ENCODE peak calls at places on chromosomes 5 and 9, in nine cellular contexts. N is tibial nerve, O is lower leg skin, I is body of pancreas, B is GM12891, E is IMR-90, R is prostate gland, T is H1, M is uterus. L is an unnamed sample.

GRCh38 chr9:136614372-136614922 is 48.3 kb upstream of the EGFL7 start:
- DNase-seq in I (peak), E (peak), O (no peak), B (no peak), R (no peak), N (no peak), M (no peak), T (no peak), L (peak)

GRCh38 chr9:132647355-132647754 is 22.4 kb downstream of the DDX31 start:
- DNase-seq in I (no peak), T (no peak), R (no peak), E (peak), N (no peak), M (no peak), O (no peak), B (no peak), L (peak)

GRCh38 chr5:115116001-115116400 is 53.7 kb downstream of the TRIM36 start:
- DNase-seq in O (no peak), M (no peak), N (no peak), I (no peak), T (no peak), R (no peak), B (no peak), E (no peak), L (no peak)

GRCh38 chr5:171610053-171610452 is 175.6 kb upstream of the SMIM23 start:
- DNase-seq in O (no peak), R (no peak), M (no peak), I (no peak), E (no peak), T (no peak), N (no peak), B (no peak), L (no peak)

GRCh38 chr5:73605223-73606087 is 20.5 kb upstream of the ARHGEF28 start:
- DNase-seq in M (no peak), E (peak), T (no peak), B (no peak), O (no peak), N (no peak), R (peak), I (peak), L (no peak)

GRCh38 chr5:80686757-80687156 is 32.0 kb upstream of the DHFR start:
- DNase-seq in R (no peak), I (no peak), M (no peak), O (no peak), T (no peak), N (no peak), E (peak), B (no peak), L (no peak)

GRCh38 chr5:6910950-6911349 is 197.7 kb downstream of the TENT4A start:
- DNase-seq in N (no peak), T (no peak), B (no peak), O (no peak), I (no peak), E (no peak), R (no peak), M (no peak), L (no peak)

GRCh38 chr9:136625101-136626065 is 37.3 kb upstream of the EGFL7 start:
- DNase-seq in O (no peak), N (peak), T (peak), I (peak), M (peak), E (peak), B (no peak), R (peak), L (peak)

GRCh38 chr5:100232730-100233129 is 302.4 kb upstream of the FAM174A start:
- DNase-seq in E (no peak), I (no peak), M (no peak), B (no peak), T (no peak), R (no peak), O (no peak), N (no peak), L (no peak)

GRCh38 chr5:151037561-151038291 is 17.3 kb downstream of the GPX3 start:
- DNase-seq in E (peak), T (no peak), O (peak), I (peak), N (no peak), M (peak), B (no peak), R (no peak), L (peak)

GRCh38 chr9:114385412-114386181 is 2.2 kb downstream of the AKNA start:
- DNase-seq in T (no peak), N (peak), M (peak), I (peak), R (peak), B (no peak), E (peak), O (peak), L (peak)
- TF ChIP-seq POLR2A in T (no peak), N (no peak), M (peak), I (no peak), R (no peak), B (peak), E (no peak), O (no peak), L (no peak)

DNA sequence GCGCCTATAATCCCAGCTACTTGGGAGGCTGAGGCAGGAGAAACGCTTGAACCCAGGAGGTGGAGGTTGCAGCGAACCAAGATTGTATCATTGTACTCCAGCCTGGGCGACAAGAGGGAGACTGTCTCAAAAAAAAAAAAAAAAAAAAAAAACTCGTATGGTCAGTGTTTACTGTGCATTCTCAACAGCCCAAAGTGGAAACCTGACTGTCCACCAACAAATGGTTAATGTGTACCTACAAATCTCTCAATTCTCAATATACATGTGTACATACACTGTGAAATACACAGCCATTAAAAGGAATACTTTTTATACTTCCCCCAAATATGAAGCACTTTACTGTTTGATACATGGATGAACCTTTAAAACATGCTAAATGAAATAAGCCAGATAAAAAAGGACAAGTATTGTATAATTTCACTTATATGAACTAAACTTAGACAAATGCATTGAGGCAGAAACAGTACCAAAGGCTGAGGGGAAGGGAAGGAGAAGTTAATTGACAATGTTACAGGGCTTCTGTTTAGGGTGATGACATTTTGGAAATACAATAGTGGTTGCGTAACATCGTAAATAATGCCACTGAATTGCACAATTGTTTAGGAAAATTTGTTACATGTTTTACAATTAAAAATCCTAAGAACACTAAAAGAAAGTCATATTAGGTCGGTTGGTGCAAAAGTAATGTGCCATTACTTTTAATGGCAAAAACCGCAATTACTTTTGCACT is 16.6 kb downstream of the DNAJA1 start:
- DNase-seq in B (no peak), E (no peak), O (no peak), I (no peak), R (no peak), M (no peak), N (no peak), T (no peak), L (no peak)
- TF ChIP-seq POLR2A in B (no peak), E (no peak), O (no peak), I (no peak), R (no peak), M (no peak), N (no peak), T (no peak), L (no peak)

DNA sequence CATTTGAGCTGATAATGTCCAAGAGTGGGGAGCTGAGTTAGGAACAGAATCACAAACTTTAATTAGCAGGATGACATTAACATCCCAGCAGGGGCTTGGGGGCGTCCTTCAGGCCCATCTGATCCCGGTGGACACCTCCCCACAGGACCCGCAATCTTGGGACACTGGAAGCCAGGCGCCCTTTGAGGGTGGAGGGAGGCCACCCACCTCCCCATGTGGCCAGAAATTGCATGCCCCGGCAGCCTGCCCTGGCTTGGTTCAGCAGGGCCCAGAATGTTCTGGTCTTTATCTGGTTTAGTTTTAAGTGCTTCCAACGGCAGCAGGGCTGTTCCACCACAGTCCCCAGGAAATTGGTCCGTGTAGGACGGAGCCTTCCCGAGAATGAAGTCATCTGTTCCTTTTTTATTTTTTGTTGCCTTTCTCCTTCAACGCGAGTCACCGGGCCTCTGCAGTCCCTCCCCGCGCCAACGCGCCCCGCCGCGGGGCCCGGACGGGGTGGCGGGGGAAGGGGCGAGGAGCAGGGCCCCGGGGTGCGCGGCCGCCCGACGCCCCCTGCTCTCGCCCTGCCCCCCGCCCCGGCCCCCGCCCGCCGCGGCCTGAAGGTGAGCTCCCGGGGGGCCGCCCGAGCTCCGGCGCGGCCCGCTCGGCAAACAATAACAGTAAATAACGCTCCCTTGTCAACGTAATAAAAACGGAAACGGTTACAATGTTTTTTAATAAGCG is 207.9 kb downstream of the C9orf50 start:
- DNase-seq in N (no peak), B (peak), E (peak), I (peak), T (no peak), R (peak), O (peak), M (peak), L (peak)
- TF ChIP-seq POLR2A in N (no peak), B (no peak), E (peak), I (no peak), T (no peak), R (peak), O (no peak), M (peak), L (no peak)

GRCh38 chr5:76679231-76679630 is 36.7 kb upstream of the F2R start:
- DNase-seq in I (peak), B (no peak), T (no peak), M (peak), N (no peak), R (no peak), E (peak), O (peak), L (no peak)
- TF ChIP-seq POLR2A in I (no peak), B (no peak), T (no peak), M (no peak), N (no peak), R (no peak), E (no peak), O (no peak), L (no peak)

GRCh38 chr9:131502781-131503625 is at the start of gene POMT1:
- DNase-seq in E (peak), M (peak), R (peak), B (peak), N (peak), I (peak), O (peak), T (peak), L (peak)
- TF ChIP-seq POLR2A in E (no peak), M (no peak), R (peak), B (peak), N (peak), I (no peak), O (no peak), T (no peak), L (peak)

GRCh38 chr9:2028888-2029287 is 13.7 kb downstream of the SMARCA2 start:
- DNase-seq in R (no peak), B (no peak), O (no peak), N (no peak), E (no peak), M (no peak), I (no peak), T (no peak), L (no peak)
- TF ChIP-seq POLR2A in R (no peak), B (no peak), O (no peak), N (no peak), E (no peak), M (no peak), I (no peak), T (no peak), L (no peak)

GRCh38 chr9:6209966-6210365 is 5.6 kb upstream of the IL33 start:
- DNase-seq in O (no peak), E (no peak), I (no peak), B (no peak), M (no peak), R (no peak), N (no peak), T (no peak), L (no peak)
- TF ChIP-seq POLR2A in O (no peak), E (no peak), I (no peak), B (no peak), M (no peak), R (no peak), N (no peak), T (no peak), L (no peak)

DNA sequence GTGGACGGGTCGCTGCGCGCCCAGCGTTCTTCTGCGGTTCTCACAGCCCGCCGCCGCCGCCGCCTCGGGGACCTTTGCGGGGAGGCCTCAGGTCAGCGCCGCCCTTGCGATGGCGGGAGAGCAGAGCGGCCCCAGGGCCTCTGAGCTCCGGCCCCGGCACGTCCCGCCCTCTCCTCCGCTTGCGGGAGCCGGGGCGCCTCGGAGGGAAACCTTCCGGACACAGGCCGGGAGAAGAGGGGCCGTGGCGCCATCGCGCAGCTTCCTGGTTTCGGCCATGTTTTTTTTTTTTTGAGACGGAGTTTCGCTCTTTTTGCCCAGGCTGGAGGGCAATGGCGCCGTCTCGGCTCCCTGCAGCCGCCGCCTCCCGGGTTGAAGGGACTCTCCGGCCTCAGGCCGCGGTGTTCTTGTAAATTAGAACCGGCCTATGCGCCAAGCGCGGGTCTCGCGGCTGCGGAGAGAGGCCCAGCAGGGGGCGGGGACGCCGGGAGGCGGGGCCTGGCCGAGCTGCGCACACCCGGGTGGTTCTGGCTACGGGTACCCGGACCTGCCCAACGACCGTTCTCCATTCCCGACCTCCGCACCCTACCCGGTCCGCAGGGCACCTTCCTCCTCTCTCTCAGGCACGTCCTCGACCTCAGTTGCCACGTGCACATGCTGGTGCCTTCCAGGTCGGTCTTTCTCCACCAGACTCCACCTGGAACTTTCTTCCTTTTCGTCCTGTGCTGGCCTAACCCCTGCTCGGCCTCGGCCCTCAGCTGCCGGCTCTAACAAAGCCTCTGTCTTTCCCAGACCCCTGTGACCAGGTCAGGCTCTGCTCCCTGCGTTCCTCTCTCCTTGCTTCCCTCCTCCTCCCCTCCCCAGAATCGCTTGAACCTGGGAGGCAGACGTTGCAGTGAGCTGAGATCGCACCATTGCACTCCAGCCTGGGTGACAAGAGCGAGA is 28.8 kb upstream of the MGAT1 start:
- DNase-seq in O (peak), B (peak), E (peak), R (peak), N (peak), I (peak), M (peak), T (peak), L (peak)
- TF ChIP-seq POLR2A in O (no peak), B (peak), E (no peak), R (peak), N (peak), I (peak), M (peak), T (peak), L (peak)